ENCODE peak calls at places on chromosomes 5 and 9, in five cellular contexts. One of them, this sample, is unnamed.
A peak's percentile ranks its signal among the peaks of the same experiment; 100 is the strongest.

GRCh38 chr5:112691758-112692157 is 45.9 kb upstream of the APC start:
- DNase-seq in neuronal stem cell: no peak
- DNase-seq in H9: peak; percentile 50
- DNase-seq in H1: peak; percentile 3
- DNase-seq in trophoblast cell: peak; percentile 66
- DNase-seq in this sample: peak; percentile 33

GRCh38 chr9:35844628-35845301 is 15.7 kb downstream of the TMEM8B start:
- DNase-seq in neuronal stem cell: no peak
- DNase-seq in H9: no peak
- DNase-seq in H1: no peak
- DNase-seq in trophoblast cell: peak; percentile 22
- DNase-seq in this sample: peak; percentile 84

GRCh38 chr9:135088348-135088978 is 995 bp downstream of the OLFM1 start:
- DNase-seq in neuronal stem cell: no peak
- DNase-seq in H9: no peak
- DNase-seq in H1: no peak
- DNase-seq in trophoblast cell: no peak
- DNase-seq in this sample: no peak

GRCh38 chr5:127564002-127564769 is 46.7 kb downstream of the PRRC1 start:
- DNase-seq in neuronal stem cell: peak; percentile 65
- DNase-seq in H9: no peak
- DNase-seq in H1: no peak
- DNase-seq in trophoblast cell: peak; percentile 18
- DNase-seq in this sample: peak; percentile 67

GRCh38 chr5:176889321-176890280 is 9.5 kb downstream of the HK3 start:
- DNase-seq in neuronal stem cell: no peak
- DNase-seq in H9: no peak
- DNase-seq in H1: no peak
- DNase-seq in trophoblast cell: no peak
- DNase-seq in this sample: no peak

GRCh38 chr5:57335092-57335491 is 147.5 kb downstream of the ACTBL2 start:
- DNase-seq in neuronal stem cell: no peak
- DNase-seq in H9: no peak
- DNase-seq in H1: no peak
- DNase-seq in trophoblast cell: no peak
- DNase-seq in this sample: peak; percentile 69

GRCh38 chr5:115460476-115460875 is 84.1 kb downstream of the FEM1C start:
- DNase-seq in neuronal stem cell: no peak
- DNase-seq in H9: no peak
- DNase-seq in H1: no peak
- DNase-seq in trophoblast cell: no peak
- DNase-seq in this sample: peak; percentile 71

GRCh38 chr9:37574241-37574721 is 1.9 kb downstream of the FBXO10 start:
- DNase-seq in neuronal stem cell: no peak
- DNase-seq in H9: peak; percentile 32
- DNase-seq in H1: no peak
- DNase-seq in trophoblast cell: no peak
- DNase-seq in this sample: peak; percentile 89

GRCh38 chr5:172918421-172919371 is 40.5 kb upstream of the RPL26L1 start:
- DNase-seq in neuronal stem cell: no peak
- DNase-seq in H9: no peak
- DNase-seq in H1: no peak
- DNase-seq in trophoblast cell: no peak
- DNase-seq in this sample: no peak

GRCh38 chr5:55524816-55525215 is 9.9 kb downstream of the PLPP1 start:
- DNase-seq in neuronal stem cell: no peak
- DNase-seq in H9: no peak
- DNase-seq in H1: no peak
- DNase-seq in trophoblast cell: no peak
- DNase-seq in this sample: no peak

GRCh38 chr9:79686381-79687130 is 114.8 kb downstream of the TLE4 start:
- DNase-seq in neuronal stem cell: no peak
- DNase-seq in H9: no peak
- DNase-seq in H1: no peak
- DNase-seq in trophoblast cell: no peak
- DNase-seq in this sample: peak; percentile 42

GRCh38 chr5:68538886-68539420 is 323.4 kb downstream of the PIK3R1 start:
- DNase-seq in neuronal stem cell: no peak
- DNase-seq in H9: no peak
- DNase-seq in H1: no peak
- DNase-seq in trophoblast cell: no peak
- DNase-seq in this sample: no peak

GRCh38 chr5:1760656-1761452 is 38.8 kb downstream of the MRPL36 start:
- DNase-seq in neuronal stem cell: no peak
- DNase-seq in H9: peak; percentile 29
- DNase-seq in H1: no peak
- DNase-seq in trophoblast cell: no peak
- DNase-seq in this sample: no peak

GRCh38 chr5:164597293-164597900 is 1092.0 kb downstream of the MAT2B start:
- DNase-seq in neuronal stem cell: no peak
- DNase-seq in H9: no peak
- DNase-seq in H1: no peak
- DNase-seq in trophoblast cell: no peak
- DNase-seq in this sample: no peak

GRCh38 chr9:21709464-21710058 is 92.9 kb upstream of the MTAP start:
- DNase-seq in neuronal stem cell: peak; percentile 57
- DNase-seq in H9: peak; percentile 55
- DNase-seq in H1: no peak
- DNase-seq in trophoblast cell: peak; percentile 63
- DNase-seq in this sample: peak; percentile 49

GRCh38 chr9:25602366-25603044 is 75.7 kb downstream of the TUSC1 start:
- DNase-seq in neuronal stem cell: no peak
- DNase-seq in H9: no peak
- DNase-seq in H1: no peak
- DNase-seq in trophoblast cell: peak; percentile 25
- DNase-seq in this sample: no peak

GRCh38 chr5:24644757-24645156 is at the start of gene CDH10:
- DNase-seq in neuronal stem cell: peak; percentile 83
- DNase-seq in H9: peak; percentile 96
- DNase-seq in H1: peak; percentile 92
- DNase-seq in trophoblast cell: no peak
- DNase-seq in this sample: peak; percentile 62

GRCh38 chr5:10702040-10702629 is 58.9 kb downstream of the DAP start:
- DNase-seq in neuronal stem cell: no peak
- DNase-seq in H9: no peak
- DNase-seq in H1: no peak
- DNase-seq in trophoblast cell: peak; percentile 84
- DNase-seq in this sample: peak; percentile 98

GRCh38 chr9:18473551-18474279 is at the start of gene ADAMTSL1:
- DNase-seq in neuronal stem cell: peak; percentile 74
- DNase-seq in H9: peak; percentile 94
- DNase-seq in H1: peak; percentile 56
- DNase-seq in trophoblast cell: no peak
- DNase-seq in this sample: peak; percentile 39

GRCh38 chr5:116271432-116271831 is 186.6 kb downstream of the COMMD10 start:
- DNase-seq in neuronal stem cell: no peak
- DNase-seq in H9: no peak
- DNase-seq in H1: no peak
- DNase-seq in trophoblast cell: no peak
- DNase-seq in this sample: peak; percentile 73

GRCh38 chr5:104189909-104190308 is 627.3 kb upstream of the NUDT12 start:
- DNase-seq in neuronal stem cell: no peak
- DNase-seq in H9: no peak
- DNase-seq in H1: no peak
- DNase-seq in trophoblast cell: no peak
- DNase-seq in this sample: peak; percentile 73

GRCh38 chr5:77844408-77845272 is 68.5 kb upstream of the TBCA start:
- DNase-seq in neuronal stem cell: no peak
- DNase-seq in H9: no peak
- DNase-seq in H1: no peak
- DNase-seq in trophoblast cell: no peak
- DNase-seq in this sample: peak; percentile 33

GRCh38 chr9:98807070-98807810 is at the start of gene GALNT12:
- DNase-seq in neuronal stem cell: no peak
- DNase-seq in H9: peak; percentile 67
- DNase-seq in H1: no peak
- DNase-seq in trophoblast cell: no peak
- DNase-seq in this sample: no peak

GRCh38 chr5:176180339-176180738 is 57.9 kb upstream of the SIMC1 start:
- DNase-seq in neuronal stem cell: no peak
- DNase-seq in H9: no peak
- DNase-seq in H1: no peak
- DNase-seq in trophoblast cell: no peak
- DNase-seq in this sample: peak; percentile 61

GRCh38 chr5:172939561-172939960 is 19.7 kb upstream of the RPL26L1 start:
- DNase-seq in neuronal stem cell: no peak
- DNase-seq in H9: no peak
- DNase-seq in H1: no peak
- DNase-seq in trophoblast cell: no peak
- DNase-seq in this sample: no peak

GRCh38 chr5:150750469-150750868 is 8.3 kb downstream of the DCTN4 start:
- DNase-seq in neuronal stem cell: no peak
- DNase-seq in H9: no peak
- DNase-seq in H1: no peak
- DNase-seq in trophoblast cell: no peak
- DNase-seq in this sample: peak; percentile 42

GRCh38 chr9:136923881-136924280 is 20.7 kb downstream of the FBXW5 start:
- DNase-seq in neuronal stem cell: no peak
- DNase-seq in H9: peak; percentile 19
- DNase-seq in H1: no peak
- DNase-seq in trophoblast cell: no peak
- DNase-seq in this sample: no peak

GRCh38 chr5:94830520-94830919 is 212.1 kb downstream of the SLF1 start:
- DNase-seq in neuronal stem cell: no peak
- DNase-seq in H9: no peak
- DNase-seq in H1: no peak
- DNase-seq in trophoblast cell: no peak
- DNase-seq in this sample: no peak

GRCh38 chr5:134175874-134176522 is 752 bp downstream of the SKP1 start:
- DNase-seq in neuronal stem cell: no peak
- DNase-seq in H9: no peak
- DNase-seq in H1: no peak
- DNase-seq in trophoblast cell: peak; percentile 85
- DNase-seq in this sample: peak; percentile 47

GRCh38 chr9:128420060-128420650 is 502 bp upstream of the CERCAM start:
- DNase-seq in neuronal stem cell: peak; percentile 62
- DNase-seq in H9: no peak
- DNase-seq in H1: no peak
- DNase-seq in trophoblast cell: peak; percentile 91
- DNase-seq in this sample: peak; percentile 77

GRCh38 chr5:178384815-178385471 is 152.3 kb upstream of the PHYKPL start:
- DNase-seq in neuronal stem cell: no peak
- DNase-seq in H9: no peak
- DNase-seq in H1: no peak
- DNase-seq in trophoblast cell: no peak
- DNase-seq in this sample: no peak

GRCh38 chr9:120177121-120177520 is 402.8 kb downstream of the CDK5RAP2 start:
- DNase-seq in neuronal stem cell: no peak
- DNase-seq in H9: no peak
- DNase-seq in H1: no peak
- DNase-seq in trophoblast cell: no peak
- DNase-seq in this sample: no peak

GRCh38 chr9:116694892-116695291 is 7.8 kb downstream of the TRIM32 start:
- DNase-seq in neuronal stem cell: no peak
- DNase-seq in H9: no peak
- DNase-seq in H1: no peak
- DNase-seq in trophoblast cell: no peak
- DNase-seq in this sample: no peak
- H3K79me1 ChIP-seq in neuronal stem cell: no peaks in the 10 kb centered on the region
- H3K79me1 ChIP-seq in H9: no peaks in the 10 kb centered on the region
- H3K79me1 ChIP-seq in H1: no peaks in the 10 kb centered on the region
- H3K79me1 ChIP-seq in trophoblast cell: no peaks in the 10 kb centered on the region
- H3K79me1 ChIP-seq in this sample: peaks cover 16% of the 10 kb centered on the region

GRCh38 chr9:31500422-31500821 is 884.0 kb upstream of the ACO1 start:
- DNase-seq in neuronal stem cell: no peak
- DNase-seq in H9: no peak
- DNase-seq in H1: no peak
- DNase-seq in trophoblast cell: no peak
- DNase-seq in this sample: no peak
- H2BK12ac ChIP-seq in neuronal stem cell: no peak overlapping the region
- H2BK12ac ChIP-seq in H9: no peak overlapping the region
- H2BK12ac ChIP-seq in H1: no peak overlapping the region
- H2BK12ac ChIP-seq in trophoblast cell: no peak overlapping the region
- H2BK12ac ChIP-seq in this sample: no peak overlapping the region

GRCh38 chr5:14379739-14380497 is 201.7 kb upstream of the OTULINL start:
- DNase-seq in neuronal stem cell: no peak
- DNase-seq in H9: peak; percentile 88
- DNase-seq in H1: no peak
- DNase-seq in trophoblast cell: no peak
- DNase-seq in this sample: no peak

GRCh38 chr5:14385022-14385421 is 196.6 kb upstream of the OTULINL start:
- DNase-seq in neuronal stem cell: no peak
- DNase-seq in H9: no peak
- DNase-seq in H1: no peak
- DNase-seq in trophoblast cell: no peak
- DNase-seq in this sample: no peak

GRCh38 chr5:14386882-14387575 is 194.6 kb upstream of the OTULINL start:
- DNase-seq in neuronal stem cell: no peak
- DNase-seq in H9: no peak
- DNase-seq in H1: no peak
- DNase-seq in trophoblast cell: no peak
- DNase-seq in this sample: no peak

GRCh38 chr5:14380712-14381111 is 200.9 kb upstream of the OTULINL start:
- DNase-seq in neuronal stem cell: no peak
- DNase-seq in H9: no peak
- DNase-seq in H1: no peak
- DNase-seq in trophoblast cell: no peak
- DNase-seq in this sample: no peak

DNA sequence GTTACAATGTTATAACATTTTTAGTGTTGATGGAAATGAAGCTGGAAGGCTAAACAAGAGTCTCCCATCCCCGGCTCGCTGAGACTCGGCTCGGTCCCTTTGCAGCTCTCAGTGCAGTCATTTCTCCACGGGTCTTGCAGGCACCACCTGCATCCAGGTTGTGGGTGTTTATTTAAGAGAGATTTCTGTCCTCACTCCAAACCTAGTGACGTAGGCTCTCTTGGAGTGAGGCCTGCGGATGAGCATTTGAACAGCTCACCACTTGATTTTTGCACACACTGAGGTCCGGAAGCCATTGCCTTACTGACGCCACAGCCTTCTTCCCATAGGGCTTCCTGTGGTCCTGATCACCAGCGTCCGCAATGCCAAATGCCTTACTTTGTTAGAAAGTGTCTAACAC is 197.7 kb upstream of the OTULINL start:
- DNase-seq in neuronal stem cell: no peak
- DNase-seq in H9: no peak
- DNase-seq in H1: no peak
- DNase-seq in trophoblast cell: no peak
- DNase-seq in this sample: no peak
- H3K79me1 ChIP-seq in neuronal stem cell: peaks cover 2% of the 10 kb centered on the region
- H3K79me1 ChIP-seq in H9: no peaks in the 10 kb centered on the region
- H3K79me1 ChIP-seq in H1: no peaks in the 10 kb centered on the region
- H3K79me1 ChIP-seq in trophoblast cell: no peaks in the 10 kb centered on the region
- H3K79me1 ChIP-seq in this sample: peaks cover 34% of the 10 kb centered on the region

GRCh38 chr5:27821681-27822080 is 783.3 kb upstream of the CDH9 start:
- DNase-seq in neuronal stem cell: no peak
- DNase-seq in H9: no peak
- DNase-seq in H1: no peak
- DNase-seq in trophoblast cell: no peak
- DNase-seq in this sample: peak; percentile 49

GRCh38 chr5:27814211-27814610 is 775.8 kb upstream of the CDH9 start:
- DNase-seq in neuronal stem cell: no peak
- DNase-seq in H9: no peak
- DNase-seq in H1: no peak
- DNase-seq in trophoblast cell: no peak
- DNase-seq in this sample: no peak

GRCh38 chr5:27815061-27815460 is 776.7 kb upstream of the CDH9 start:
- DNase-seq in neuronal stem cell: no peak
- DNase-seq in H9: no peak
- DNase-seq in H1: no peak
- DNase-seq in trophoblast cell: no peak
- DNase-seq in this sample: no peak

GRCh38 chr5:27818888-27819287 is 780.5 kb upstream of the CDH9 start:
- DNase-seq in neuronal stem cell: no peak
- DNase-seq in H9: no peak
- DNase-seq in H1: no peak
- DNase-seq in trophoblast cell: no peak
- DNase-seq in this sample: peak; percentile 6
- H2BK12ac ChIP-seq in neuronal stem cell: no peak overlapping the region
- H2BK12ac ChIP-seq in H9: no peak overlapping the region
- H2BK12ac ChIP-seq in H1: no peak overlapping the region
- H2BK12ac ChIP-seq in trophoblast cell: no peak overlapping the region
- H2BK12ac ChIP-seq in this sample: no peak overlapping the region